ENCODE peak calls at places on chromosomes 5 and 9, in five cellular contexts. One of them, this sample, is unnamed.

GRCh38 chr5:35248843-35249780 is 18.8 kb upstream of the PRLR start:
- DNase-seq in cardiac fibroblast: peak
- DNase-seq in Caco-2: no peak
- DNase-seq in breast epithelium: no peak
- DNase-seq in RWPE1: no peak
- DNase-seq in this sample: no peak

GRCh38 chr9:69877852-69878507 is 57.4 kb downstream of the CFAP95 start:
- DNase-seq in cardiac fibroblast: peak
- DNase-seq in Caco-2: no peak
- DNase-seq in breast epithelium: no peak
- DNase-seq in RWPE1: peak
- DNase-seq in this sample: no peak

GRCh38 chr5:147234825-147235635 is at the start of gene STK32A:
- DNase-seq in cardiac fibroblast: peak
- DNase-seq in Caco-2: peak
- DNase-seq in breast epithelium: no peak
- DNase-seq in RWPE1: no peak
- DNase-seq in this sample: peak

GRCh38 chr5:159928122-159928960 is 12.1 kb downstream of the ADRA1B start:
- DNase-seq in cardiac fibroblast: peak
- DNase-seq in Caco-2: no peak
- DNase-seq in breast epithelium: no peak
- DNase-seq in RWPE1: peak
- DNase-seq in this sample: peak

GRCh38 chr9:26954050-26954508 is 2.1 kb upstream of the IFT74 start:
- DNase-seq in cardiac fibroblast: no peak
- DNase-seq in Caco-2: no peak
- DNase-seq in breast epithelium: no peak
- DNase-seq in RWPE1: no peak
- DNase-seq in this sample: no peak

GRCh38 chr9:74064702-74065101 is 432.4 kb upstream of the RORB start:
- DNase-seq in cardiac fibroblast: no peak
- DNase-seq in Caco-2: no peak
- DNase-seq in breast epithelium: no peak
- DNase-seq in RWPE1: no peak
- DNase-seq in this sample: no peak

GRCh38 chr5:130541617-130542221 is 623.3 kb downstream of the HINT1 start:
- DNase-seq in cardiac fibroblast: peak
- DNase-seq in Caco-2: no peak
- DNase-seq in breast epithelium: no peak
- DNase-seq in RWPE1: peak
- DNase-seq in this sample: peak

GRCh38 chr9:100221538-100221937 is 122.5 kb downstream of the INVS start:
- DNase-seq in cardiac fibroblast: no peak
- DNase-seq in Caco-2: no peak
- DNase-seq in breast epithelium: no peak
- DNase-seq in RWPE1: no peak
- DNase-seq in this sample: no peak

GRCh38 chr5:142439208-142439607 is 114.4 kb upstream of the SPRY4 start:
- DNase-seq in cardiac fibroblast: peak
- DNase-seq in Caco-2: no peak
- DNase-seq in breast epithelium: no peak
- DNase-seq in RWPE1: no peak
- DNase-seq in this sample: no peak

GRCh38 chr5:92267830-92268229 is 884.7 kb upstream of the ARRDC3 start:
- DNase-seq in cardiac fibroblast: no peak
- DNase-seq in Caco-2: no peak
- DNase-seq in breast epithelium: no peak
- DNase-seq in RWPE1: no peak
- DNase-seq in this sample: no peak

GRCh38 chr5:166532821-166533220 is 1758.6 kb upstream of the WWC1 start:
- DNase-seq in cardiac fibroblast: no peak
- DNase-seq in Caco-2: no peak
- DNase-seq in breast epithelium: no peak
- DNase-seq in RWPE1: no peak
- DNase-seq in this sample: no peak

GRCh38 chr5:166535641-166536040 is 1755.8 kb upstream of the WWC1 start:
- DNase-seq in cardiac fibroblast: no peak
- DNase-seq in Caco-2: no peak
- DNase-seq in breast epithelium: no peak
- DNase-seq in RWPE1: no peak
- DNase-seq in this sample: no peak
- TF ChIP-seq CTCF in cardiac fibroblast: no peak
- TF ChIP-seq CTCF in Caco-2: no peak
- TF ChIP-seq CTCF in breast epithelium: no peak
- TF ChIP-seq CTCF in RWPE1: no peak
- TF ChIP-seq CTCF in this sample: no peak

GRCh38 chr9:137176302-137177182 is 4.7 kb upstream of the TMEM210 start:
- DNase-seq in cardiac fibroblast: peak
- DNase-seq in Caco-2: peak
- DNase-seq in breast epithelium: no peak
- DNase-seq in RWPE1: peak
- DNase-seq in this sample: peak
- TF ChIP-seq CTCF in cardiac fibroblast: peak
- TF ChIP-seq CTCF in Caco-2: peak
- TF ChIP-seq CTCF in breast epithelium: peak
- TF ChIP-seq CTCF in RWPE1: peak
- TF ChIP-seq CTCF in this sample: no peak

GRCh38 chr9:108412755-108413154 is 443.0 kb downstream of the ACTL7B start:
- DNase-seq in cardiac fibroblast: peak
- DNase-seq in Caco-2: peak
- DNase-seq in breast epithelium: no peak
- DNase-seq in RWPE1: no peak
- DNase-seq in this sample: peak

GRCh38 chr9:108411632-108412031 is 444.2 kb downstream of the ACTL7B start:
- DNase-seq in cardiac fibroblast: no peak
- DNase-seq in Caco-2: no peak
- DNase-seq in breast epithelium: no peak
- DNase-seq in RWPE1: no peak
- DNase-seq in this sample: no peak

GRCh38 chr9:108419379-108419778 is 436.4 kb downstream of the ACTL7B start:
- DNase-seq in cardiac fibroblast: no peak
- DNase-seq in Caco-2: no peak
- DNase-seq in breast epithelium: no peak
- DNase-seq in RWPE1: no peak
- DNase-seq in this sample: no peak

GRCh38 chr9:108417726-108418125 is 438.1 kb downstream of the ACTL7B start:
- DNase-seq in cardiac fibroblast: peak
- DNase-seq in Caco-2: no peak
- DNase-seq in breast epithelium: no peak
- DNase-seq in RWPE1: no peak
- DNase-seq in this sample: no peak

GRCh38 chr9:108416321-108416720 is 439.5 kb downstream of the ACTL7B start:
- DNase-seq in cardiac fibroblast: peak
- DNase-seq in Caco-2: peak
- DNase-seq in breast epithelium: no peak
- DNase-seq in RWPE1: peak
- DNase-seq in this sample: peak
- TF ChIP-seq CTCF in cardiac fibroblast: peak
- TF ChIP-seq CTCF in Caco-2: no peak
- TF ChIP-seq CTCF in breast epithelium: no peak
- TF ChIP-seq CTCF in RWPE1: peak
- TF ChIP-seq CTCF in this sample: no peak

DNA sequence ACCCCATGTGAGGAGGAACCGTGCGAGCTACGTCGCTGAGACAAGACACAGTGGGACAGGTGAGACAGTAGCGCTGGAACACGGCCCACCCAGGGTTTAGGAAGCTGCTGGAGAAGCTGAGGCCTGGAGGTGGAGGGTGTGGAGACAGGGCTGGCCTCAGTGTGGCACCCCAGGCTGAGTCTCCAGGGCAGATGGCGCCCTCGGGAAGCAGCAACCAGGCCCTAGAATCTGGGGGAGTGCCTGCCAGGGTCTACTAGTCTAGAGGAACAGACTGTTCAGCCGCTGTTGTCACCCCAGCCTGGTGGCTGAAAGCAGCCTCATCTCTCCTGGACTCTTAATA is 4.6 kb upstream of the TERT start:
- DNase-seq in cardiac fibroblast: no peak
- DNase-seq in Caco-2: no peak
- DNase-seq in breast epithelium: no peak
- DNase-seq in RWPE1: no peak
- DNase-seq in this sample: no peak
- TF ChIP-seq CTCF in cardiac fibroblast: no peak
- TF ChIP-seq CTCF in Caco-2: no peak
- TF ChIP-seq CTCF in breast epithelium: no peak
- TF ChIP-seq CTCF in RWPE1: no peak
- TF ChIP-seq CTCF in this sample: no peak

GRCh38 chr5:132176987-132177386 is 50.7 kb downstream of the P4HA2 start:
- DNase-seq in cardiac fibroblast: peak
- DNase-seq in Caco-2: no peak
- DNase-seq in breast epithelium: no peak
- DNase-seq in RWPE1: no peak
- DNase-seq in this sample: no peak
- TF ChIP-seq CTCF in cardiac fibroblast: peak
- TF ChIP-seq CTCF in Caco-2: no peak
- TF ChIP-seq CTCF in breast epithelium: no peak
- TF ChIP-seq CTCF in RWPE1: no peak
- TF ChIP-seq CTCF in this sample: no peak

GRCh38 chr9:11092974-11093373 is 480.2 kb upstream of the PTPRD start:
- DNase-seq in cardiac fibroblast: no peak
- DNase-seq in Caco-2: no peak
- DNase-seq in breast epithelium: no peak
- DNase-seq in RWPE1: no peak
- DNase-seq in this sample: no peak
- TF ChIP-seq CTCF in cardiac fibroblast: no peak
- TF ChIP-seq CTCF in Caco-2: no peak
- TF ChIP-seq CTCF in breast epithelium: no peak
- TF ChIP-seq CTCF in RWPE1: no peak
- TF ChIP-seq CTCF in this sample: no peak

GRCh38 chr9:38257626-38258215 is 134.8 kb upstream of the ALDH1B1 start:
- DNase-seq in cardiac fibroblast: no peak
- DNase-seq in Caco-2: no peak
- DNase-seq in breast epithelium: no peak
- DNase-seq in RWPE1: no peak
- DNase-seq in this sample: no peak

GRCh38 chr9:38259519-38260218 is 132.8 kb upstream of the ALDH1B1 start:
- DNase-seq in cardiac fibroblast: no peak
- DNase-seq in Caco-2: no peak
- DNase-seq in breast epithelium: no peak
- DNase-seq in RWPE1: no peak
- DNase-seq in this sample: no peak

GRCh38 chr9:38263534-38263933 is 129.0 kb upstream of the ALDH1B1 start:
- DNase-seq in cardiac fibroblast: peak
- DNase-seq in Caco-2: peak
- DNase-seq in breast epithelium: no peak
- DNase-seq in RWPE1: no peak
- DNase-seq in this sample: peak
- TF ChIP-seq CTCF in cardiac fibroblast: peak
- TF ChIP-seq CTCF in Caco-2: peak
- TF ChIP-seq CTCF in breast epithelium: peak
- TF ChIP-seq CTCF in RWPE1: no peak
- TF ChIP-seq CTCF in this sample: no peak

This sample was measured in Calu3.